ENCODE peak calls at places on chromosomes 12 and 14, in nine cellular contexts. D is body of pancreas, O is AG10803, P is BE2C, A is progenitor cell of endocrine pancreas, J is epithelial cell of proximal tubule, W is neural crest cell, S is GM12865, N is foreskin fibroblast. F is an unnamed sample.

GRCh38 chr12:43758728-43759563 is at the start of the genes IRAK4 and PUS7L:
- DNase-seq in S (peak; percentile 95), N (peak; percentile 96), O (peak; percentile 96), P (peak; percentile 90), W (peak; percentile 63), D (peak; percentile 98), A (peak; percentile 74), J (peak; percentile 75), F (peak; percentile 96)

GRCh38 chr12:116601524-116601923 is 42.3 kb downstream of the MAP1LC3B2 start:
- DNase-seq in A (no peak), W (no peak), O (peak; percentile 30), S (no peak), D (no peak), N (peak; percentile 55), J (no peak), P (no peak), F (no peak)

GRCh38 chr12:6693832-6694355 is 4.7 kb upstream of the ZNF384 start:
- DNase-seq in N (no peak), O (no peak), J (no peak), P (no peak), W (no peak), A (no peak), S (no peak), D (no peak), F (no peak)

GRCh38 chr14:75562048-75562447 is 16.4 kb upstream of the FLVCR2 start:
- DNase-seq in W (no peak), P (no peak), D (no peak), J (no peak), A (no peak), S (no peak), N (no peak), O (no peak), F (no peak)

GRCh38 chr14:45212231-45212630 is 40.8 kb downstream of the MIS18BP1 start:
- DNase-seq in S (no peak), A (no peak), D (peak; percentile 10), N (no peak), W (no peak), P (no peak), J (no peak), O (no peak), F (no peak)

GRCh38 chr12:104715562-104716182 is 242.4 kb downstream of the SLC41A2 start:
- DNase-seq in P (peak; percentile 93), S (no peak), A (no peak), O (no peak), N (no peak), J (no peak), W (no peak), D (no peak), F (no peak)

GRCh38 chr12:3747543-3747942 is 5.4 kb downstream of the CRACR2A start:
- DNase-seq in N (no peak), D (no peak), W (no peak), S (no peak), P (no peak), A (no peak), J (no peak), O (no peak), F (no peak)

GRCh38 chr12:31510034-31510433 is 80.9 kb downstream of the DENND5B start:
- DNase-seq in P (no peak), S (no peak), N (no peak), D (no peak), A (no peak), W (no peak), J (no peak), O (peak; percentile 44), F (no peak)

DNA sequence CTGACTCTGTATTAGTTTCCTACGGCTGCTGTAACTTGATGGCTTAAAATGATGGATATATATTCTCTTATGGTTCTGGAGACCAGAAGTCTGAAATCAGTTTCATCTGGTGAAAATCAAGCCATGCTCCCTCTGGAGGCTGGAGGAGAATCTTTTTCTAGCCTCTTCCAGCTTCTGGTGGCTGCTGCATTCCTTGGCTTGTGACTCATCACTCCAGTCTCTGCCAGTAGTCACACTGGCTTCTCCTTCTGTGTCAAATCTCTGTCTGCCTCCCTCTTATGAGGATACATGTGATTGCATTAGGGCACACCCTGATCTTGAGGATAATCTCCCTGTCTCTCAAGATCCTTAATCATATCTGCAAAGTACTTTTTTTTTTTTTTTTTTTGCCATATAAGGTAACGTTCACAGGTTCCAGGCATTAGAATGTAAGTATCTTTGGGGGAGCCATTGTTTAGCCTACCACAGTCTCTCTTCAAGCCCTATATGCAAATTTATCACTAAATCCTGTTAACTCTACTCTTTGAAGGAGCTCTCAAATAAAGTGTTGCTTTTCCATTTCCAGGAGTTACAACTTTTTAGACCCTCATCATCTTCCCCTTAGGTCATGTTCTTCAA is 17.8 kb downstream of the DNAL1 start:
- DNase-seq in J (peak; percentile 58), S (no peak), W (no peak), O (peak; percentile 94), N (peak; percentile 89), P (peak; percentile 30), A (no peak), D (peak; percentile 16), F (no peak)
- TF ChIP-seq CTCF in J (peak; percentile 59), S (no peak), W (peak; percentile 58), O (peak; percentile 83), N (peak; percentile 64), P (peak; percentile 45), A (peak; percentile 28), D (no peak), F (no peak)

GRCh38 chr12:115172521-115172920 is 488.5 kb upstream of the TBX3 start:
- DNase-seq in P (no peak), W (no peak), A (no peak), N (peak; percentile 56), D (no peak), S (no peak), J (no peak), O (peak; percentile 53), F (no peak)

GRCh38 chr12:115163710-115164109 is 479.7 kb upstream of the TBX3 start:
- DNase-seq in W (no peak), S (no peak), J (no peak), N (no peak), D (no peak), O (no peak), A (no peak), P (no peak), F (no peak)

GRCh38 chr12:115166698-115167315 is 482.8 kb upstream of the TBX3 start:
- DNase-seq in O (peak; percentile 48), N (no peak), W (no peak), A (no peak), P (no peak), S (no peak), D (no peak), J (no peak), F (no peak)
- TF ChIP-seq CTCF in O (peak; percentile 45), N (peak; percentile 24), W (no peak), A (no peak), P (peak; percentile 49), S (no peak), D (no peak), J (no peak), F (no peak)

GRCh38 chr12:66947119-66947518 is 268.2 kb upstream of the GRIP1 start:
- DNase-seq in P (no peak), A (no peak), W (no peak), N (no peak), S (no peak), D (no peak), J (no peak), O (no peak), F (peak; percentile 8)

GRCh38 chr12:66941150-66941549 is 262.3 kb upstream of the GRIP1 start:
- DNase-seq in D (no peak), N (no peak), W (no peak), S (no peak), J (no peak), O (no peak), P (no peak), A (no peak), F (no peak)

GRCh38 chr12:66944365-66944764 is 265.5 kb upstream of the GRIP1 start:
- DNase-seq in O (no peak), W (no peak), P (no peak), N (no peak), J (no peak), D (no peak), A (no peak), S (no peak), F (no peak)

GRCh38 chr12:66945189-66945817 is 266.4 kb upstream of the GRIP1 start:
- DNase-seq in J (no peak), N (no peak), O (no peak), W (no peak), A (no peak), D (no peak), S (no peak), P (no peak), F (no peak)

DNA sequence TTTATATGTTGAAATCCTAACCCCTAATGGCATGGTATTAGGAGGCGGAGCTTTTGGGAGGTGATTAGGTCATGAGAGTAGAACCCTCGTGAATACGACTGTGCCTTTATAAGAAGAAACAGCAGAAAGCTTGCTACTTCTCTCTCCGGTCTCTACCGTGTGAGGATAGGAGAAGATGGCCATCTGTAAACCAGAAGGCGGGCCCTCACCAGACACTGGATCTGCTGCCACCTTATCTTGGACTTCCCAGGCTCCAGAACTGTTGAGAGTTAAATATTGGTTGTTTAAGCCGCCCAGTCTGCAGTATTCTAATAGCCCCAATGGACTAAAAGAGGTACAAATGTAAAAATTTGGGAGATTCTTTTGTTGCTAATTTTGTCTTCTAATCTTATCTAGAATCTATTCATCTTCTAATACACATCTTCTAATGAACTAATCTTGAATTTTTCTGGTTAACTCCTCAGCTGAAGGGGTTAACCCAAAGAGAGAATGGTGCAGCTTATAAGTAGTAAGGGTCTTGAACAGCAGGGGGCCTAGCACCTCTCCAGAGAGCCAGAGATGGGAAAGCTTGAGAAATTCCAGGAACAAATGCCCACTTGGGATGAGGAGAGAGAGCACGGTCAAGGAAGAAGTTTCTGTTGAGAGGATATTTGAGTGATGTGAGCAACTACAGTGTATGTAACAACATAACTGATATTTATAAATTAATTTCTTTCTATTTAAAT is 264.0 kb upstream of the GRIP1 start:
- DNase-seq in A (no peak), N (no peak), J (no peak), W (no peak), O (no peak), P (no peak), D (no peak), S (no peak), F (no peak)
- TF ChIP-seq CTCF in A (peak; percentile 52), N (no peak), J (peak; percentile 24), W (peak; percentile 36), O (no peak), P (peak; percentile 4), D (no peak), S (no peak), F (no peak)

GRCh38 chr12:106684497-106684896 is 90.0 kb upstream of the RIC8B start:
- DNase-seq in N (no peak), D (no peak), W (no peak), O (no peak), J (no peak), S (no peak), A (no peak), P (no peak), F (no peak)

GRCh38 chr12:106685381-106685780 is 89.1 kb upstream of the RIC8B start:
- DNase-seq in J (no peak), D (no peak), P (no peak), W (no peak), A (no peak), O (no peak), N (no peak), S (no peak), F (no peak)

GRCh38 chr12:106681210-106681609 is 93.3 kb upstream of the RIC8B start:
- DNase-seq in J (no peak), W (no peak), A (no peak), P (no peak), S (no peak), N (no peak), O (no peak), D (no peak), F (no peak)

GRCh38 chr12:106680280-106680679 is 94.2 kb upstream of the RIC8B start:
- DNase-seq in A (no peak), D (no peak), S (no peak), W (no peak), J (no peak), N (no peak), P (no peak), O (no peak), F (no peak)

GRCh38 chr12:106682594-106683234 is 91.8 kb upstream of the RIC8B start:
- DNase-seq in D (no peak), W (no peak), P (no peak), A (no peak), S (peak; percentile 56), J (peak; percentile 9), N (peak; percentile 0), O (peak; percentile 16), F (peak; percentile 29)
- TF ChIP-seq CTCF in D (no peak), W (peak; percentile 19), P (peak; percentile 40), A (peak; percentile 25), S (peak; percentile 30), J (peak; percentile 61), N (peak; percentile 4), O (peak; percentile 37), F (no peak)